ENCODE peak calls at places on chromosomes 4 and X, in nine cellular contexts. One of them, this sample, is unnamed. For H3K9me3, the result is how much of the 10 kb centered on the place peaks cover.

GRCh38 chr4:121096629-121097028 is 24.3 kb upstream of the NDNF start:
- DNase-seq in stomach: no peak
- DNase-seq in right atrium auricular region: no peak
- DNase-seq in uterus: no peak
- DNase-seq in cardiac muscle cell: peak
- DNase-seq in neural progenitor cell: peak
- DNase-seq in fibroblast of lung: peak
- DNase-seq in HepG2: peak
- DNase-seq in endothelial cell of umbilical vein: peak
- DNase-seq in this sample: no peak

GRCh38 chr4:8191136-8191747 is 7.8 kb upstream of the SH3TC1 start:
- DNase-seq in stomach: peak
- DNase-seq in right atrium auricular region: peak
- DNase-seq in uterus: peak
- DNase-seq in cardiac muscle cell: no peak
- DNase-seq in neural progenitor cell: no peak
- DNase-seq in fibroblast of lung: peak
- DNase-seq in HepG2: peak
- DNase-seq in endothelial cell of umbilical vein: peak
- DNase-seq in this sample: no peak

GRCh38 chr4:98284640-98285046 is 23.5 kb downstream of the RAP1GDS1 start:
- DNase-seq in stomach: no peak
- DNase-seq in right atrium auricular region: no peak
- DNase-seq in uterus: no peak
- DNase-seq in cardiac muscle cell: peak
- DNase-seq in neural progenitor cell: peak
- DNase-seq in fibroblast of lung: peak
- DNase-seq in HepG2: no peak
- DNase-seq in endothelial cell of umbilical vein: no peak
- DNase-seq in this sample: no peak

GRCh38 chr4:6953751-6954380 is 44.2 kb downstream of the TBC1D14 start:
- DNase-seq in stomach: peak
- DNase-seq in right atrium auricular region: peak
- DNase-seq in uterus: peak
- DNase-seq in cardiac muscle cell: peak
- DNase-seq in neural progenitor cell: peak
- DNase-seq in fibroblast of lung: peak
- DNase-seq in HepG2: no peak
- DNase-seq in endothelial cell of umbilical vein: no peak
- DNase-seq in this sample: no peak

GRCh38 chr4:180380733-180381132 is 1862.5 kb upstream of the TENM3 start:
- DNase-seq in stomach: no peak
- DNase-seq in right atrium auricular region: no peak
- DNase-seq in uterus: no peak
- DNase-seq in cardiac muscle cell: no peak
- DNase-seq in neural progenitor cell: no peak
- DNase-seq in fibroblast of lung: peak
- DNase-seq in HepG2: no peak
- DNase-seq in endothelial cell of umbilical vein: no peak
- DNase-seq in this sample: no peak

GRCh38 chr4:56908206-56909082 is 744 bp downstream of the REST start:
- DNase-seq in stomach: peak
- DNase-seq in right atrium auricular region: peak
- DNase-seq in uterus: peak
- DNase-seq in cardiac muscle cell: peak
- DNase-seq in neural progenitor cell: peak
- DNase-seq in fibroblast of lung: peak
- DNase-seq in HepG2: peak
- DNase-seq in endothelial cell of umbilical vein: peak
- DNase-seq in this sample: peak

GRCh38 chrX:107537815-107538214 is 88.4 kb downstream of the FRMPD3 start:
- DNase-seq in stomach: peak
- DNase-seq in right atrium auricular region: no peak
- DNase-seq in uterus: no peak
- DNase-seq in cardiac muscle cell: peak
- DNase-seq in neural progenitor cell: peak
- DNase-seq in fibroblast of lung: peak
- DNase-seq in HepG2: peak
- DNase-seq in endothelial cell of umbilical vein: peak
- DNase-seq in this sample: peak

GRCh38 chr4:7158991-7159390 is 33.3 kb upstream of the SORCS2 start:
- DNase-seq in stomach: no peak
- DNase-seq in right atrium auricular region: no peak
- DNase-seq in uterus: peak
- DNase-seq in cardiac muscle cell: no peak
- DNase-seq in neural progenitor cell: no peak
- DNase-seq in fibroblast of lung: no peak
- DNase-seq in HepG2: no peak
- DNase-seq in endothelial cell of umbilical vein: no peak
- DNase-seq in this sample: no peak

GRCh38 chr4:45471335-45471734 is 652.5 kb downstream of the GABRG1 start:
- DNase-seq in stomach: no peak
- DNase-seq in right atrium auricular region: no peak
- DNase-seq in uterus: no peak
- DNase-seq in cardiac muscle cell: no peak
- DNase-seq in neural progenitor cell: no peak
- DNase-seq in fibroblast of lung: no peak
- DNase-seq in HepG2: no peak
- DNase-seq in endothelial cell of umbilical vein: no peak
- DNase-seq in this sample: no peak

GRCh38 chrX:50684871-50685270 is 129.1 kb downstream of the SHROOM4 start:
- DNase-seq in stomach: no peak
- DNase-seq in right atrium auricular region: no peak
- DNase-seq in uterus: no peak
- DNase-seq in cardiac muscle cell: no peak
- DNase-seq in neural progenitor cell: no peak
- DNase-seq in fibroblast of lung: no peak
- DNase-seq in HepG2: no peak
- DNase-seq in endothelial cell of umbilical vein: peak
- DNase-seq in this sample: no peak

GRCh38 chrX:49912866-49913265 is 9.5 kb upstream of the CLCN5 start:
- DNase-seq in stomach: no peak
- DNase-seq in right atrium auricular region: no peak
- DNase-seq in uterus: no peak
- DNase-seq in cardiac muscle cell: no peak
- DNase-seq in neural progenitor cell: no peak
- DNase-seq in fibroblast of lung: no peak
- DNase-seq in HepG2: no peak
- DNase-seq in endothelial cell of umbilical vein: no peak
- DNase-seq in this sample: no peak

GRCh38 chr4:107444-108429 is 16.6 kb upstream of the ZNF718 start:
- DNase-seq in stomach: no peak
- DNase-seq in right atrium auricular region: no peak
- DNase-seq in uterus: no peak
- DNase-seq in cardiac muscle cell: peak
- DNase-seq in neural progenitor cell: no peak
- DNase-seq in fibroblast of lung: no peak
- DNase-seq in HepG2: no peak
- DNase-seq in endothelial cell of umbilical vein: no peak
- DNase-seq in this sample: no peak
- H3K9me3 ChIP-seq in stomach: under half
- H3K9me3 ChIP-seq in right atrium auricular region: under half
- H3K9me3 ChIP-seq in uterus: under half
- H3K9me3 ChIP-seq in cardiac muscle cell: under half
- H3K9me3 ChIP-seq in neural progenitor cell: under half
- H3K9me3 ChIP-seq in fibroblast of lung: under half
- H3K9me3 ChIP-seq in HepG2: half or more
- H3K9me3 ChIP-seq in endothelial cell of umbilical vein: under half
- H3K9me3 ChIP-seq in this sample: under half

GRCh38 chrX:25019707-25020390 is 4.1 kb upstream of the ARX start:
- DNase-seq in stomach: no peak
- DNase-seq in right atrium auricular region: no peak
- DNase-seq in uterus: no peak
- DNase-seq in cardiac muscle cell: no peak
- DNase-seq in neural progenitor cell: peak
- DNase-seq in fibroblast of lung: no peak
- DNase-seq in HepG2: no peak
- DNase-seq in endothelial cell of umbilical vein: no peak
- DNase-seq in this sample: no peak
- H3K9me3 ChIP-seq in stomach: under half
- H3K9me3 ChIP-seq in right atrium auricular region: under half
- H3K9me3 ChIP-seq in uterus: under half
- H3K9me3 ChIP-seq in cardiac muscle cell: under half
- H3K9me3 ChIP-seq in neural progenitor cell: under half
- H3K9me3 ChIP-seq in fibroblast of lung: under half
- H3K9me3 ChIP-seq in HepG2: under half
- H3K9me3 ChIP-seq in endothelial cell of umbilical vein: under half
- H3K9me3 ChIP-seq in this sample: under half

GRCh38 chr4:107710493-107711459 is 9.3 kb downstream of the PAPSS1 start:
- DNase-seq in stomach: no peak
- DNase-seq in right atrium auricular region: no peak
- DNase-seq in uterus: no peak
- DNase-seq in cardiac muscle cell: no peak
- DNase-seq in neural progenitor cell: no peak
- DNase-seq in fibroblast of lung: no peak
- DNase-seq in HepG2: no peak
- DNase-seq in endothelial cell of umbilical vein: no peak
- DNase-seq in this sample: no peak

GRCh38 chr4:107709916-107710315 is 10.1 kb downstream of the PAPSS1 start:
- DNase-seq in stomach: no peak
- DNase-seq in right atrium auricular region: no peak
- DNase-seq in uterus: no peak
- DNase-seq in cardiac muscle cell: no peak
- DNase-seq in neural progenitor cell: no peak
- DNase-seq in fibroblast of lung: peak
- DNase-seq in HepG2: no peak
- DNase-seq in endothelial cell of umbilical vein: peak
- DNase-seq in this sample: no peak

GRCh38 chr4:107708225-107708624 is 11.8 kb downstream of the PAPSS1 start:
- DNase-seq in stomach: no peak
- DNase-seq in right atrium auricular region: no peak
- DNase-seq in uterus: no peak
- DNase-seq in cardiac muscle cell: no peak
- DNase-seq in neural progenitor cell: no peak
- DNase-seq in fibroblast of lung: no peak
- DNase-seq in HepG2: no peak
- DNase-seq in endothelial cell of umbilical vein: no peak
- DNase-seq in this sample: no peak

GRCh38 chr4:107701565-107701964 is 18.5 kb downstream of the PAPSS1 start:
- DNase-seq in stomach: no peak
- DNase-seq in right atrium auricular region: no peak
- DNase-seq in uterus: no peak
- DNase-seq in cardiac muscle cell: no peak
- DNase-seq in neural progenitor cell: no peak
- DNase-seq in fibroblast of lung: no peak
- DNase-seq in HepG2: no peak
- DNase-seq in endothelial cell of umbilical vein: no peak
- DNase-seq in this sample: no peak

DNA sequence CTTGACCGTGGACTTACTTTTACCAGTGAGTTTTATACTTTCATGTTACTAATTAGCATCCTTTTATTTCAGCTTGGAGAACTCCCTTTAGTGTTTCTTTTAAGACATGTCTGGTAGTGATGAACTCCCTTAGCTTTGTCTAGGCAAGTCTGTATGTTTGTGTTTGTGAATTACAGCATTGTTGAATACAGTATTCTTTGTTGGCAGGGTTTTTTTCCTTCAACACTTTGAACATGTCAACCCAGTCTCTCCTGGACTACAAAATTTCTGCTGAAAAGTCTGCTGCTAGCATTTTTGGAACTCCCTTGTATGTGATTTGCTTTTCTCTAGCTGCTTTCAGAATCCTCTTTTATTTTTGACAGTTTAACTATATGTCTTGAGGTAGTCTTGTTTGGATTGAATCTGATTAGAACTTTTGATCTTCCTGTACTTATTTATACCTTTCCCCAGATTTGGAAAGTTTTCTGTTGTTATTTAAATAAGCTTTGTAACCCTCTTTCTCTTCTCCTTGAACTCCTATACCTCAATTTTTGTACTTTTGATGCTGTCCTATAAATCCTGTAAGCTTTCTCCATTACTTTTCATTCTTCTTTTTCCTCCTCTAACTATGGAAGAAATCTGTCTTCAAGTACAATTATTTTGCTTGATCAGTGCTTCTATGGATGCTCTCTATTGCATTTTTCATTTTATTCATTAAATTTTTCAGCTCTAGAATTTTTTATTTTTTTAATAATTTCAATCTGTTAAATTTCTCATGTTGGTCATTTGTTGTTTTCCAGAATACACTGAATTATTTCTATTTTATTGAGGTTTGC is 14.1 kb downstream of the PAPSS1 start:
- DNase-seq in stomach: no peak
- DNase-seq in right atrium auricular region: no peak
- DNase-seq in uterus: no peak
- DNase-seq in cardiac muscle cell: no peak
- DNase-seq in neural progenitor cell: no peak
- DNase-seq in fibroblast of lung: no peak
- DNase-seq in HepG2: no peak
- DNase-seq in endothelial cell of umbilical vein: no peak
- DNase-seq in this sample: no peak
- H3K9me3 ChIP-seq in stomach: under half
- H3K9me3 ChIP-seq in right atrium auricular region: under half
- H3K9me3 ChIP-seq in uterus: under half
- H3K9me3 ChIP-seq in cardiac muscle cell: under half
- H3K9me3 ChIP-seq in neural progenitor cell: under half
- H3K9me3 ChIP-seq in fibroblast of lung: under half
- H3K9me3 ChIP-seq in HepG2: under half
- H3K9me3 ChIP-seq in endothelial cell of umbilical vein: under half
- H3K9me3 ChIP-seq in this sample: under half

GRCh38 chr4:18167831-18168230 is 146.3 kb upstream of the LCORL start:
- DNase-seq in stomach: no peak
- DNase-seq in right atrium auricular region: no peak
- DNase-seq in uterus: no peak
- DNase-seq in cardiac muscle cell: no peak
- DNase-seq in neural progenitor cell: no peak
- DNase-seq in fibroblast of lung: no peak
- DNase-seq in HepG2: no peak
- DNase-seq in endothelial cell of umbilical vein: no peak
- DNase-seq in this sample: no peak

GRCh38 chr4:18171896-18172295 is 150.3 kb upstream of the LCORL start:
- DNase-seq in stomach: no peak
- DNase-seq in right atrium auricular region: no peak
- DNase-seq in uterus: no peak
- DNase-seq in cardiac muscle cell: no peak
- DNase-seq in neural progenitor cell: no peak
- DNase-seq in fibroblast of lung: no peak
- DNase-seq in HepG2: no peak
- DNase-seq in endothelial cell of umbilical vein: no peak
- DNase-seq in this sample: no peak

GRCh38 chr4:18162453-18162852 is 140.9 kb upstream of the LCORL start:
- DNase-seq in stomach: no peak
- DNase-seq in right atrium auricular region: no peak
- DNase-seq in uterus: no peak
- DNase-seq in cardiac muscle cell: no peak
- DNase-seq in neural progenitor cell: no peak
- DNase-seq in fibroblast of lung: no peak
- DNase-seq in HepG2: no peak
- DNase-seq in endothelial cell of umbilical vein: no peak
- DNase-seq in this sample: no peak

DNA sequence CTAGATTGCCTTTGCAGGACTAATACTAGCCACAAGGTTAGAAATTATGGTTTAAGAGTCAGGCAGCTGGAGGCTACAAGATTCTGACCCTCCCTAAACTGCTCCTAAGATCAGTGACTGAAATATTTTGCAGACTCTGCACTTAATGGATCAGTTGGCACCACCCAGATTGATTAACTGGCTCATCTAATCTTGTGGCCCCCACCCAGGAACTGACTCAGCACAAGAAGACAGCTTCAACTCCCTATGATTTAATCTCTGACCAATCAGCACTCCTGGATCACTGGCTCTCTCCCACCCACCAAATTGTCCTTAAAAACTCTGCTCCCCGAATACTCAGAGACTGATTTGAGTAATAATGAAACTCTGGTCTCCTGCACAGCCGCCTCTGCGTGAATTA is 145.4 kb upstream of the LCORL start:
- DNase-seq in stomach: no peak
- DNase-seq in right atrium auricular region: no peak
- DNase-seq in uterus: no peak
- DNase-seq in cardiac muscle cell: no peak
- DNase-seq in neural progenitor cell: no peak
- DNase-seq in fibroblast of lung: no peak
- DNase-seq in HepG2: no peak
- DNase-seq in endothelial cell of umbilical vein: no peak
- DNase-seq in this sample: no peak
- H3K9me3 ChIP-seq in stomach: under half
- H3K9me3 ChIP-seq in right atrium auricular region: under half
- H3K9me3 ChIP-seq in uterus: under half
- H3K9me3 ChIP-seq in cardiac muscle cell: under half
- H3K9me3 ChIP-seq in neural progenitor cell: under half
- H3K9me3 ChIP-seq in fibroblast of lung: under half
- H3K9me3 ChIP-seq in HepG2: under half
- H3K9me3 ChIP-seq in endothelial cell of umbilical vein: under half
- H3K9me3 ChIP-seq in this sample: under half